ENCODE peak calls at places on chromosomes 2 and 18, in five cellular contexts. One of them, this sample, is unnamed.

GRCh38 chr18:59835656-59836379 is 64.0 kb upstream of the PMAIP1 start:
- DNase-seq in stomach: no peak
- DNase-seq in endothelial cell of umbilical vein: no peak
- DNase-seq in transverse colon: no peak
- DNase-seq in spleen: no peak
- DNase-seq in this sample: no peak

GRCh38 chr18:48785091-48785614 is 165.6 kb downstream of the SMAD7 start:
- DNase-seq in transverse colon: peak; percentile 54
- DNase-seq in spleen: peak; percentile 87
- DNase-seq in endothelial cell of umbilical vein: no peak
- DNase-seq in stomach: no peak
- DNase-seq in this sample: no peak

GRCh38 chr2:43539991-43540860 is 55.6 kb downstream of the THADA start:
- DNase-seq in endothelial cell of umbilical vein: no peak
- DNase-seq in stomach: peak; percentile 43
- DNase-seq in transverse colon: peak; percentile 51
- DNase-seq in spleen: no peak
- DNase-seq in this sample: no peak

GRCh38 chr2:204074434-204074833 is 137.9 kb downstream of the ICOS start:
- DNase-seq in spleen: no peak
- DNase-seq in stomach: no peak
- DNase-seq in endothelial cell of umbilical vein: no peak
- DNase-seq in transverse colon: no peak
- DNase-seq in this sample: no peak

GRCh38 chr2:138010890-138011289 is 46.6 kb downstream of the HNMT start:
- DNase-seq in stomach: no peak
- DNase-seq in transverse colon: no peak
- DNase-seq in spleen: no peak
- DNase-seq in endothelial cell of umbilical vein: no peak
- DNase-seq in this sample: no peak

GRCh38 chr2:235612551-235612950 is 118.7 kb downstream of the AGAP1 start:
- DNase-seq in spleen: no peak
- DNase-seq in stomach: no peak
- DNase-seq in transverse colon: no peak
- DNase-seq in endothelial cell of umbilical vein: no peak
- DNase-seq in this sample: no peak

GRCh38 chr2:75703617-75704016 is 7.1 kb downstream of the GCFC2 start:
- DNase-seq in endothelial cell of umbilical vein: no peak
- DNase-seq in transverse colon: no peak
- DNase-seq in spleen: no peak
- DNase-seq in stomach: no peak
- DNase-seq in this sample: no peak

GRCh38 chr2:6492573-6492972 is 373.1 kb downstream of the CMPK2 start:
- DNase-seq in transverse colon: no peak
- DNase-seq in endothelial cell of umbilical vein: no peak
- DNase-seq in stomach: peak; percentile 63
- DNase-seq in spleen: no peak
- DNase-seq in this sample: no peak

GRCh38 chr2:236161082-236161462 is 7.1 kb downstream of the GBX2 start:
- DNase-seq in spleen: no peak
- DNase-seq in transverse colon: no peak
- DNase-seq in endothelial cell of umbilical vein: no peak
- DNase-seq in stomach: no peak
- DNase-seq in this sample: no peak

GRCh38 chr2:159513745-159514144 is 102.6 kb downstream of the BAZ2B start:
- DNase-seq in transverse colon: no peak
- DNase-seq in stomach: no peak
- DNase-seq in spleen: no peak
- DNase-seq in endothelial cell of umbilical vein: no peak
- DNase-seq in this sample: no peak

GRCh38 chr18:23884712-23885375 is 129.7 kb upstream of the TTC39C start:
- DNase-seq in stomach: peak; percentile 72
- DNase-seq in endothelial cell of umbilical vein: no peak
- DNase-seq in transverse colon: peak; percentile 67
- DNase-seq in spleen: no peak
- DNase-seq in this sample: no peak

GRCh38 chr2:17815466-17816184 is 635 bp upstream of the MSGN1 start:
- DNase-seq in spleen: no peak
- DNase-seq in endothelial cell of umbilical vein: peak; percentile 7
- DNase-seq in transverse colon: no peak
- DNase-seq in stomach: no peak
- DNase-seq in this sample: no peak

DNA sequence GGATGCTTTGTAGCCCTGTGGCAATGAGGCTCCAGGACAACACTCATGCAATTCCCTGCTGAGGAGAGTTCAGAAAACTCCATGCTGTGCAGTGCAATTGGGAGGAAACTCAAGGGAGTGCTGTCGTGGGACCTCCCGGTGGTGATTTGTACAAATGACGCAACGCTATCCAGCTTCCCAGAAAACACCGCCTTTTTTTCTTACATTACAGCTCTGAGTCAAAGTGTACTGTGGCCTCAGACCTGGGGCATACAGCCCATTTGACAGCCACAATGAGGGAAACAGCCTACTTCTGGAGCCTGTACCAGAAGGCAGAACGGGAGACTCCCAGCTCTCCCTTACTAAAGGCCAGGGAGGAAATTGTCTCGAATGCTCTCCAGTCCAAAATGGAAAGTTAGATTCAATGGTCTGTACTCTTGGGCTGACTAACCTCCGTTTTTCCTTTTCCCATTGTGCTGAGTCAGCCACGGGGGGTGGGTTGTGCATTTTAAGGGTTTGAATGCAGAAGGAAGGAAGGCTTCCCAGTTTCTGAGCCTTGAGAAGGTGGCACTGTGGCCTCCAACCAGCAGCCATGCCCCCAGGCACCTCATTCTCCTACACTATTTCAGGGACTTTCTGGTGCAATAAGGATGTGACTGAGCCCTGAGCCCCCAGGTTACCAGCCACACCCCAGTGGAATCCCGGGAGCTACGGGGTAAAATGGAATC is 16.4 kb upstream of the CYP1B1 start:
- DNase-seq in transverse colon: no peak
- DNase-seq in spleen: no peak
- DNase-seq in endothelial cell of umbilical vein: no peak
- DNase-seq in stomach: no peak
- DNase-seq in this sample: no peak
- H3K4me1 ChIP-seq in transverse colon: peaks cover 8% of the 10 kb centered on the region
- H3K4me1 ChIP-seq in spleen: peaks cover 8% of the 10 kb centered on the region
- H3K4me1 ChIP-seq in endothelial cell of umbilical vein: no peaks in the 10 kb centered on the region
- H3K4me1 ChIP-seq in stomach: peaks cover 44% of the 10 kb centered on the region
- H3K4me1 ChIP-seq in this sample: peaks cover 48% of the 10 kb centered on the region

DNA sequence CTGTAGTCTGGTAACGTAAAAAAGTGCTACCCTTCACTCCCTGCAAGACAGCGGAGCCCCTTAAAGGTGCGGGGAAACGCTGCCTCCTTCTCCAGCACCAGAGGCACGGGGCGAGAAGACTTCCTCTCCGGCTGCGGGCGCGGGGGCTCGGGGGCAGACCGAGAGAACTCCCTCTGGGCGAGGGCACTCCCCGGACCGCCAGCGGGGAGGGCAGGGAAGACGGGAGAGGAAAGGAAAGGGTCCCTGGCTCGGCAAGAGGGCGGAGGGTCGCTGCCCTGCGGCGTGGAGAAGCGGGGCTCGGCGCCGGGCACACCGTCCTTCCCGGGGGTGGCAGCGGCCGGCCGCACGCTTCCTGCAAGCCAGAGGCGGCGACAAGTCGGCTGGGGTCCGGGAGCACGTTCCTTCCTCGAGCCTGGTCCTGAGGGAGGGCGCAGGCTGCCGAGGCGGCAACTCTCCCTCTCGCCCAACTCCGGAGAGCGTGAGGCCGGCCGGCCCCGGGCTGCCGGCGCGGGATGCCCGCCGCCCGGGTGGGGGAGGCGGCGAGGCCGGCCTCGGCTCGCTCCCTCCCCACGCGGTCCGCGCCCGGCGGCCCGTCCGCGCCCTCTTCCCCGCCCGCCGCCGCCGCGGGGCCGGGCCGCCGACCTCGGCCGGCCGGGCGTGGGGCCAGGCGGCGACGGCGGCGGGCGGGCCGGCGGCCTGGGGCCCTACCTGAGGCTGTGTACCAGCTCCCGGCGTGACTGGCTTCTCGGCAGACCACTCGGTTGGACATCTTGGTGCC is 1.1 kb downstream of the MEMO1 start:
- DNase-seq in spleen: peak; percentile 93
- DNase-seq in endothelial cell of umbilical vein: no peak
- DNase-seq in stomach: peak; percentile 33
- DNase-seq in transverse colon: peak; percentile 42
- DNase-seq in this sample: no peak
- TF ChIP-seq POLR2AphosphoS5 in spleen: peak; percentile 56
- TF ChIP-seq POLR2AphosphoS5 in endothelial cell of umbilical vein: peak; percentile 33
- TF ChIP-seq POLR2AphosphoS5 in stomach: no peak
- TF ChIP-seq POLR2AphosphoS5 in transverse colon: no peak
- TF ChIP-seq POLR2AphosphoS5 in this sample: no peak

DNA sequence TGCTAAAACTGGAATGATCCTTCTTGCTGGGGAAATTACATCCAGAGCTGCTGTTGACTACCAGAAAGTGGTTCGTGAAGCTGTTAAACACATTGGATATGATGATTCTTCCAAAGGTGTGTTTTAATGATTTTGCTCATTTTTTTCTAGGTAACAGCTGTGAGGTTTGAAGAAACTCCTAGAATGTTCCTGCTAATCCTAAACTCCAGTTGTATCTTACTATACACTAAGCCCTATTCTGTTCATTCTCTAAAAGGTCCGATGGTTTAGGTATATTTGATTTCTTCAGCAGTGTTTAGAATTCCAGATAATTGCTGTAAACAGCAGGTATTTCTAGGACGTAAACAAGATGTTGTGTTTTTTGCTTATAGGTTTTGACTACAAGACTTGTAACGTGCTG is 2.3 kb downstream of the MAT2A start:
- DNase-seq in spleen: no peak
- DNase-seq in stomach: no peak
- DNase-seq in transverse colon: no peak
- DNase-seq in endothelial cell of umbilical vein: no peak
- DNase-seq in this sample: no peak
- H3K4me1 ChIP-seq in spleen: peaks cover 33% of the 10 kb centered on the region
- H3K4me1 ChIP-seq in stomach: peaks cover 77% of the 10 kb centered on the region
- H3K4me1 ChIP-seq in transverse colon: peaks cover 41% of the 10 kb centered on the region
- H3K4me1 ChIP-seq in endothelial cell of umbilical vein: peaks cover 42% of the 10 kb centered on the region
- H3K4me1 ChIP-seq in this sample: peaks cover 56% of the 10 kb centered on the region

DNA sequence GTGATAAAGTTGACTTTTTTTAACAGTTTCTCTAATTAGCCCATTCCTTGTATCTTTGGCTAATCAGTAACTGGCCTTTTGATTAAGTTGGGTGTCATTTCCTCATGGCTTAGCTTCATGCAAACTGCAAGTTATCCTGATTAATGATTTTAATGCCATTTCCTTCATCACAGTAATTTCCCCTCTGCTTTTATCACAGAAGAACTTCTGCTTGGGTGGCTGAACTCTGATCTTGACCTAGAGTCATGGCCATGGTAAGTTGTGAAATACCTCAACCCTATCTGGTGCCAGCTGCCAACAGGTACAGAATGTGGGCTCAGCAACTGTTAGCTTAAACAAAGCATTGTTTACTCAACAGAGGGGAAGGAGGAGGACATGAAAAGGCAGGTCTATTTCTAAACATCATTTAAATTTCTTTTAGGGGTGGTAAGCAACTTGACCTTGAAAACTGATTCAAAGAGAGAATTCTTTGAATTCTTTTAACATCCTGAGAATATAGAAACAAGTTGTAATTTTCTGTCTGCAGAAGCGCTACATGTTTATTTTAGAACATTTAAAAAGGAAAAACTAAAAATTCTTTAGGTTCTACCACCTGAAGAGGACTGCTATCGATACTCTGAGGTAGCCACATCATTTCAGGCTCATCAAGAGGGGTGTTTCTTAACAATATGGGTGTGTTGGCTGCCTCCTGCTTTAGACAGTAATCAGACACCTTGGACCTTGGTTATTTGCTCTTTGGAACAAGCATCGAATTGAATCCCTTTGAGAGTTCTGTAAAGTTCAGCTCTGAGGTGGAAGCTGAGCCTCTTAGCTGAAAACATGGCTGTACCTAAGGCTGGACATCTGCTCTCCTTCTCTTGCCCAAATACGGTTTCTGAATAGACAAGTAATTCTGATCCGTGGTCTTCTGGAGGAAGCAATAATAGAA is 39.7 kb downstream of the ANXA4 start:
- DNase-seq in endothelial cell of umbilical vein: peak; percentile 74
- DNase-seq in spleen: no peak
- DNase-seq in transverse colon: peak; percentile 47
- DNase-seq in stomach: peak; percentile 80
- DNase-seq in this sample: no peak
- TF ChIP-seq POLR2AphosphoS5 in endothelial cell of umbilical vein: no peak
- TF ChIP-seq POLR2AphosphoS5 in spleen: no peak
- TF ChIP-seq POLR2AphosphoS5 in transverse colon: no peak
- TF ChIP-seq POLR2AphosphoS5 in stomach: peak; percentile 69
- TF ChIP-seq POLR2AphosphoS5 in this sample: no peak

GRCh38 chr18:75213610-75214009 is 3.0 kb downstream of the TSHZ1 start:
- DNase-seq in endothelial cell of umbilical vein: peak; percentile 96
- DNase-seq in transverse colon: no peak
- DNase-seq in stomach: no peak
- DNase-seq in spleen: no peak
- DNase-seq in this sample: no peak

GRCh38 chr18:75214766-75215515 is 4.3 kb downstream of the TSHZ1 start:
- DNase-seq in transverse colon: peak; percentile 42
- DNase-seq in spleen: no peak
- DNase-seq in stomach: no peak
- DNase-seq in endothelial cell of umbilical vein: no peak
- DNase-seq in this sample: no peak

GRCh38 chr18:75216212-75216925 is 5.8 kb downstream of the TSHZ1 start:
- DNase-seq in spleen: no peak
- DNase-seq in stomach: no peak
- DNase-seq in endothelial cell of umbilical vein: no peak
- DNase-seq in transverse colon: no peak
- DNase-seq in this sample: no peak

GRCh38 chr18:75216926-75217303 is 6.3 kb downstream of the TSHZ1 start:
- DNase-seq in transverse colon: no peak
- DNase-seq in endothelial cell of umbilical vein: no peak
- DNase-seq in stomach: no peak
- DNase-seq in spleen: no peak
- DNase-seq in this sample: no peak

DNA sequence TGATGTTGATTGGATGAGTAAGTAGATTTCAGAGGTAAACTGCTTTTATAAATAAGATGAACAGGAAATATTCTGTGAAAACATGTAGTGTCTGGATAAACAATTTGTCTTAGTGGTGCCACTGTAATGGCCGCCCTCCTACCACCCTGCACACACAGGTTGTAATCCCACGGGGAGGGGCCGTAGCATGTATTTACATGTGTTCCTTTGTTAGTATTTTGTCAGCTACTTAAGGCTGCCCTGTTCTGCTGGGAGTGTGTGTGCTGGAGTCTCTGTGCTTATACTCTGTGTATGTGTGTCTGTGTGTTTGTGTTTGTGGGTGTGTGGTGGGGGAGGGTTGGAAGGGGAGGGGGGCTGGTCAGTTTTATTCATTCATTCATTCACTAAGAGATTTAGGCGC is 5.1 kb downstream of the TSHZ1 start:
- DNase-seq in spleen: no peak
- DNase-seq in transverse colon: no peak
- DNase-seq in stomach: no peak
- DNase-seq in endothelial cell of umbilical vein: no peak
- DNase-seq in this sample: no peak
- H3K4me1 ChIP-seq in spleen: peaks cover 46% of the 10 kb centered on the region
- H3K4me1 ChIP-seq in transverse colon: peaks cover 70% of the 10 kb centered on the region
- H3K4me1 ChIP-seq in stomach: peaks cover 74% of the 10 kb centered on the region
- H3K4me1 ChIP-seq in endothelial cell of umbilical vein: peaks cover 30% of the 10 kb centered on the region
- H3K4me1 ChIP-seq in this sample: peaks cover 21% of the 10 kb centered on the region

This sample was measured in Panc1.